ENCODE peak calls at places on chromosomes 7 and 10, in seven cellular contexts. K, F, U, W, B, A and O are unnamed samples.

GRCh38 chr7:29921404-29922010 is 68.1 kb downstream of the SCRN1 start:
- DNase-seq in K (peak), F (no peak), U (peak), W (peak), B (no peak), A (peak), O (no peak)

GRCh38 chr10:48897438-48897790 is 42.2 kb downstream of the LRRC18 start:
- DNase-seq in K (no peak), F (no peak), U (no peak), W (no peak), B (no peak), A (no peak), O (peak)

GRCh38 chr7:43164757-43165156 is 52.3 kb downstream of the HECW1 start:
- DNase-seq in K (peak), F (no peak), U (peak), W (peak), B (no peak), A (peak), O (no peak)

GRCh38 chr10:64023926-64024465 is 502.8 kb downstream of the REEP3 start:
- DNase-seq in K (no peak), F (no peak), U (no peak), W (no peak), B (no peak), A (no peak), O (no peak)

GRCh38 chr10:128540806-128541739 is 414.9 kb upstream of the MKI67 start:
- DNase-seq in K (no peak), F (no peak), U (peak), W (no peak), B (no peak), A (no peak), O (no peak)

GRCh38 chr10:86936661-86937501 is 20.5 kb downstream of the MMRN2 start:
- DNase-seq in K (no peak), F (no peak), U (no peak), W (no peak), B (no peak), A (no peak), O (no peak)

GRCh38 chr10:43389867-43390266 is 18.4 kb downstream of the FXYD4 start:
- DNase-seq in K (no peak), F (no peak), U (no peak), W (no peak), B (no peak), A (no peak), O (no peak)

GRCh38 chr10:109067051-109067450 is 856.3 kb downstream of the XPNPEP1 start:
- DNase-seq in K (no peak), F (no peak), U (no peak), W (no peak), B (no peak), A (no peak), O (no peak)

GRCh38 chr10:137606-138005 is 2.4 kb downstream of the ZMYND11 start:
- DNase-seq in K (no peak), F (no peak), U (no peak), W (no peak), B (no peak), A (no peak), O (no peak)

GRCh38 chr7:115230882-115231508 is 309.1 kb downstream of the MDFIC start:
- DNase-seq in K (no peak), F (no peak), U (peak), W (no peak), B (no peak), A (peak), O (no peak)

GRCh38 chr7:30196408-30196807 is 61.6 kb downstream of the MTURN start:
- DNase-seq in K (no peak), F (no peak), U (peak), W (no peak), B (no peak), A (no peak), O (no peak)

GRCh38 chr7:12031638-12032037 is 179.5 kb upstream of the TMEM106B start:
- DNase-seq in K (no peak), F (no peak), U (peak), W (no peak), B (no peak), A (peak), O (no peak)

GRCh38 chr7:123864438-123864837 is 19.5 kb downstream of the HYAL4 start:
- DNase-seq in K (no peak), F (no peak), U (no peak), W (no peak), B (no peak), A (no peak), O (no peak)

GRCh38 chr10:34526758-34527730 is 288.1 kb downstream of the PARD3 start:
- DNase-seq in K (no peak), F (no peak), U (no peak), W (no peak), B (no peak), A (peak), O (no peak)

GRCh38 chr10:99709480-99710229 is 22.3 kb downstream of the COX15 start:
- DNase-seq in K (no peak), F (no peak), U (no peak), W (no peak), B (no peak), A (no peak), O (no peak)

GRCh38 chr10:19014034-19014433 is 34.6 kb upstream of the MALRD1 start:
- DNase-seq in K (no peak), F (no peak), U (no peak), W (no peak), B (no peak), A (no peak), O (no peak)

GRCh38 chr10:103622935-103623574 is 129.6 kb downstream of the NEURL1 start:
- DNase-seq in K (no peak), F (no peak), U (no peak), W (no peak), B (no peak), A (no peak), O (no peak)

GRCh38 chr10:62632071-62632809 is 172.3 kb upstream of the ADO start:
- DNase-seq in K (no peak), F (no peak), U (peak), W (no peak), B (no peak), A (no peak), O (no peak)

GRCh38 chr7:494261-494687 is 25.4 kb downstream of the PDGFA start:
- DNase-seq in K (peak), F (no peak), U (no peak), W (no peak), B (no peak), A (no peak), O (no peak)

GRCh38 chr7:150514748-150515222 is at the start of gene GIMAP7:
- DNase-seq in K (no peak), F (peak), U (no peak), W (no peak), B (no peak), A (no peak), O (no peak)

GRCh38 chr7:114786455-114786854 is 135.4 kb upstream of the MDFIC start:
- DNase-seq in K (no peak), F (no peak), U (no peak), W (no peak), B (no peak), A (no peak), O (no peak)

GRCh38 chr10:16545126-16545736 is 23.6 kb upstream of the C1QL3 start:
- DNase-seq in K (peak), F (no peak), U (peak), W (no peak), B (no peak), A (peak), O (no peak)

GRCh38 chr10:62817763-62818425 is 1.7 kb upstream of the EGR2 start:
- DNase-seq in K (peak), F (peak), U (peak), W (no peak), B (no peak), A (peak), O (no peak)

GRCh38 chr10:88991161-88991899 is 732 bp downstream of the FAS start:
- DNase-seq in K (no peak), F (peak), U (peak), W (no peak), B (no peak), A (peak), O (no peak)

GRCh38 chr10:3902054-3902808 is 117.2 kb upstream of the KLF6 start:
- DNase-seq in K (peak), F (no peak), U (no peak), W (no peak), B (no peak), A (no peak), O (no peak)

GRCh38 chr7:66100408-66101050 is 14.1 kb upstream of the CRCP start:
- DNase-seq in K (no peak), F (no peak), U (no peak), W (no peak), B (no peak), A (no peak), O (no peak)

GRCh38 chr10:112988839-112989406 is 38.9 kb downstream of the TCF7L2 start:
- DNase-seq in K (no peak), F (no peak), U (no peak), W (no peak), B (no peak), A (no peak), O (no peak)

GRCh38 chr10:91313761-91314520 is 93.5 kb downstream of the PCGF5 start:
- DNase-seq in K (no peak), F (no peak), U (no peak), W (no peak), B (no peak), A (no peak), O (no peak)

GRCh38 chr7:118511146-118511545 is 286.6 kb downstream of the ANKRD7 start:
- DNase-seq in K (no peak), F (no peak), U (no peak), W (no peak), B (no peak), A (no peak), O (no peak)

GRCh38 chr7:13542451-13542850 is 447.0 kb downstream of the ETV1 start:
- DNase-seq in K (no peak), F (no peak), U (no peak), W (no peak), B (no peak), A (no peak), O (no peak)

GRCh38 chr7:116218051-116218645 is 7.8 kb downstream of the TES start:
- DNase-seq in K (no peak), F (no peak), U (no peak), W (no peak), B (no peak), A (peak), O (no peak)

GRCh38 chr10:77925795-77926565 is 575 bp downstream of the DLG5 start:
- DNase-seq in K (no peak), F (peak), U (peak), W (no peak), B (no peak), A (no peak), O (no peak)

GRCh38 chr10:31070691-31071090 is 39.0 kb upstream of the ZNF438 start:
- DNase-seq in K (no peak), F (no peak), U (no peak), W (no peak), B (no peak), A (no peak), O (no peak)

GRCh38 chr10:17872191-17873091 is 63.3 kb downstream of the MRC1 start:
- DNase-seq in K (no peak), F (no peak), U (peak), W (no peak), B (no peak), A (peak), O (no peak)

GRCh38 chr10:72851524-72851923 is 42.0 kb upstream of the OIT3 start:
- DNase-seq in K (no peak), F (no peak), U (no peak), W (no peak), B (no peak), A (no peak), O (no peak)

GRCh38 chr10:98045785-98046389 is 15.5 kb upstream of the CRTAC1 start:
- DNase-seq in K (no peak), F (peak), U (peak), W (no peak), B (no peak), A (peak), O (no peak)

GRCh38 chr7:16668049-16668858 is 22.3 kb downstream of the BZW2 start:
- DNase-seq in K (no peak), F (peak), U (peak), W (no peak), B (no peak), A (peak), O (peak)

GRCh38 chr7:108525327-108525984 is 479 bp downstream of the PNPLA8 start:
- DNase-seq in K (no peak), F (no peak), U (peak), W (no peak), B (no peak), A (peak), O (no peak)

GRCh38 chr10:124066744-124067714 is 26.4 kb downstream of the CHST15 start:
- DNase-seq in K (no peak), F (no peak), U (peak), W (no peak), B (no peak), A (no peak), O (no peak)

GRCh38 chr7:16652888-16653287 is 6.9 kb downstream of the BZW2 start:
- DNase-seq in K (no peak), F (no peak), U (no peak), W (no peak), B (no peak), A (no peak), O (no peak)

DNA sequence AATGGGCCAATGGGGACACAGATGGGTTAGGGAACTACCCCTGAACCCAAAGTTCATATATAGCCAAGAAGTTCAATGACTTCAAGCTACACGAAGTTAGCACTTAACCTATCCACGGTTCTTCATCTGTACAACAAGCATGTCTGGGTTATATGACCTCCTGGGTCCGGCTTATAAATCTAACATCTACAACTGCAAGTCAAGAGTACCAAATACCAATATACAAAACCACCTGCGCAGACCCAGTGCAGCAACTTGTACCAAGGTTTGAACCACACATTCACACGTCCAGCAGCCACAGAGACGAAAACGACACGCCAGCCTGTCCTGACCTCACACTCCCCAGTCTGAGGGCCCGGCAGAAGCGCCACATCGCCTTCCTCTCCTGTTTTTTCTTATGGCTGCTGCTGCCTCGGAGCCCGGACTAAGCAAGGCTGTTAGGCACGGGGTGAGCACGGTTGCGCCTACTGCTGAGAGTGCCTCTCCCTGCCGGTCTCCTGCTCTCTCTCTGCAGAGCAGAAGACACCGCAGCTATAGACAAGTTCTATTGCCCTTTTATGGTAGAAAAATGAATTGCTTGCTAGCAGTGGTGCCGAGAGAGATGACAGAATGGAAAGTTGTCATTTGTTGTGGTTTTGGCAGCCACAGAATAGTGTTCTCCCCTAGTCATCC is 86.3 kb downstream of the RNF216 start:
- DNase-seq in K (peak), F (peak), U (no peak), W (no peak), B (no peak), A (no peak), O (no peak)
- TF ChIP-seq POLR2A in K (peak), F (peak), U (no peak), W (peak), B (peak), A (no peak), O (no peak)

GRCh38 chr7:100585511-100586265 is at the start of gene LRCH4:
- DNase-seq in K (no peak), F (peak), U (no peak), W (no peak), B (no peak), A (no peak), O (no peak)

GRCh38 chr7:100584046-100584676 is 1.8 kb downstream of the LRCH4 start:
- DNase-seq in K (no peak), F (no peak), U (peak), W (no peak), B (no peak), A (no peak), O (no peak)

GRCh38 chr7:100588438-100588837 is 2.3 kb downstream of the FBXO24 start:
- DNase-seq in K (no peak), F (no peak), U (peak), W (no peak), B (no peak), A (no peak), O (no peak)

GRCh38 chr7:100584677-100585510 is 1.0 kb downstream of the LRCH4 start:
- DNase-seq in K (no peak), F (no peak), U (peak), W (no peak), B (no peak), A (no peak), O (no peak)

DNA sequence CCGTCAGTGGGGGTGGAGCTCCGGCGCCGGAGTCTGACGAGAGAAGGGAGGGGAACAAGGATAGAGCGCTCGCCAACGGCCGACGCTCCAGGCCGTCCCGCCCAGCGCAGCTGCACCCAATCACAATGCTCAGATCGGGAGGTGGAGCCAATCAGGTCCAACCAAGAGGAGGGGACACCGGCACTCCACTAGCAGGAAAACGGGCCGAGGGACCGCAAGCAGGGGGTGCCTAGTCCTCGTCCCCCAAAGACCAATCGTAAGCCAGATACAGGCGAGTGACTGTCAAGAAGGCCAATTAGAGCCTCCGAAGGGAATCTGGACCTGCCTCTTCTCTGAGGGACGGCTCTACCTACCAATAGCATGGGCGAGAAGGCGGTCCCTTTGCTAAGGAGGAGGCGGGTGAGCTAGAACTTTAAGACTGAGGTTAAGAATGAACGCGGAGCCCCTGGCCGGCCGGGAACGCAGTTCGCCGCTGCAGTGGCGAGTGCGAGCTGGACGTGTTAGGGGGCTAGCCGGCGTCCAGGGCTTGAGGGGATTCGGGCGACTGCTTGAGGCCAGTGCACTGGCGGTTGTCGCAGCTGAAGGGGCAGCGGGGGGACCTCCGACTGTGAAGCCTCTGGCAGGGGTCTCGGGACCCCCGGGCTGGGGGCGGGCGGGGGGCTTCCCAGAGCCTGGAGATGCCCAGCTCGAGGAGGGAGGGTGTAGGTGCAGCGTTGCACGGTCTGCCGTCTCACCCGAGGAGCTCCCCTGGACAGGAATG is at the start of gene FBXO24:
- DNase-seq in K (peak), F (peak), U (peak), W (peak), B (peak), A (peak), O (peak)
- TF ChIP-seq POLR2A in K (no peak), F (peak), U (peak), W (no peak), B (no peak), A (no peak), O (peak)

DNA sequence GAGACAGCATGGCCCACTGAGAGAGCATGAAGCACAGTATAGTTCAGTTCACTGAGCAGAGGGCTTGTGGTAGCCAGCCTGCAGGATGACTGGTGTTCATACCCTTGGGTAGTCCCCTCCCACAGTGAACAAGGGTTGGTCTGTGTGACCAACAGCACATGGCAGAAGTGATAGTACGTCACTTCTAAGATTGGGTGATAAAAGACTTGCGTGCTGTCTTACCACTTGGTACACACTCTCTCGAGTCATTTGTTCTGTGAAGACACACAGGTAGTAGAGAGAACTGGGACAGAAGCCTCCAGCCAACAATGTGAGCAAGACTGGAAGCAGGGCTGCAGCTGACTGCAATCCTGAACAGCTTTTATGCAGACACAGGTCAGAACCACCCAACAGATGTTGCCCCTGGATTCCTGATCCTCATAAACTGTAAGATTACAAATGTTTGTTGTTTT is 14.6 kb downstream of the EPC1 start:
- DNase-seq in K (no peak), F (no peak), U (peak), W (no peak), B (no peak), A (no peak), O (no peak)
- TF ChIP-seq POLR2A in K (peak), F (no peak), U (no peak), W (peak), B (no peak), A (no peak), O (no peak)

GRCh38 chr7:156527458-156527890 is 113.1 kb upstream of the RNF32 start:
- DNase-seq in K (no peak), F (no peak), U (no peak), W (peak), B (no peak), A (no peak), O (no peak)
- TF ChIP-seq POLR2A in K (no peak), F (no peak), U (no peak), W (no peak), B (no peak), A (no peak), O (no peak)